ENCODE peak calls at places on chromosome 5, in nine cellular contexts. V is IMR-90; Q is A549; U is posterior cingulate gyrus; O is stomach; F is AG09309; H is activated naive CD4-positive, alpha-beta T cell; E is suprapubic skin; P is esophagus squamous epithelium. K is an unnamed sample.

GRCh38 chr5:178437296-178438075 is 152.7 kb downstream of the COL23A1 start:
- DNase-seq in U (no peak), H (no peak), Q (no peak), F (no peak), O (no peak), P (no peak), V (no peak), E (no peak), K (no peak)

GRCh38 chr5:60415443-60415842 is 284.5 kb downstream of the DEPDC1B start:
- DNase-seq in O (no peak), P (no peak), E (no peak), F (no peak), H (no peak), Q (no peak), U (no peak), V (no peak), K (no peak)

GRCh38 chr5:126998201-126998631 is 32.1 kb downstream of the MARCHF3 start:
- DNase-seq in V (peak), E (no peak), P (no peak), H (no peak), U (no peak), F (no peak), Q (no peak), O (no peak), K (no peak)

GRCh38 chr5:137833463-137833862 is 34.2 kb upstream of the MYOT start:
- DNase-seq in E (no peak), V (peak), F (no peak), O (no peak), Q (peak), U (no peak), H (no peak), P (no peak), K (peak)

GRCh38 chr5:71865665-71866320 is 146.7 kb downstream of the CARTPT start:
- DNase-seq in H (no peak), V (no peak), U (no peak), F (no peak), O (no peak), Q (no peak), P (no peak), E (no peak), K (no peak)

GRCh38 chr5:31987985-31988710 is 186.0 kb downstream of the GOLPH3 start:
- DNase-seq in U (no peak), Q (peak), F (peak), H (no peak), V (peak), E (no peak), P (no peak), O (no peak), K (peak)

GRCh38 chr5:5667136-5667554 is 244.7 kb downstream of the ICE1 start:
- DNase-seq in P (no peak), U (no peak), O (no peak), E (no peak), F (no peak), V (no peak), Q (no peak), H (no peak), K (no peak)

GRCh38 chr5:9046756-9047481 is 499.0 kb downstream of the SEMA5A start:
- DNase-seq in O (no peak), U (no peak), V (peak), E (no peak), P (no peak), F (peak), Q (no peak), H (no peak), K (peak)

GRCh38 chr5:74877624-74878304 is 11.6 kb upstream of the FAM169A start:
- DNase-seq in E (no peak), H (no peak), O (no peak), Q (no peak), U (no peak), F (no peak), P (no peak), V (no peak), K (no peak)